ENCODE peak calls at places on chromosomes 13 and 19, in five cellular contexts. W is AG08396; T is stimulated activated CD4-positive, alpha-beta T cell treated with anti-CD3 and anti-CD28 coated beads, Interleukin-2, amount 100 ng/mL, for 48 hours; C is effector memory CD8-positive, alpha-beta T cell; V is lower leg skin. K is an unnamed sample.

GRCh38 chr19:2477732-2478191 is 1.8 kb downstream of the GADD45B start:
- DNase-seq in V (no peak), C (no peak), W (peak), T (no peak), K (no peak)

GRCh38 chr13:114135731-114136171 is 3.3 kb upstream of the RASA3 start:
- DNase-seq in V (no peak), T (no peak), C (no peak), W (no peak), K (no peak)

GRCh38 chr13:74187564-74187963 is 53.4 kb upstream of the KLF12 start:
- DNase-seq in T (no peak), W (no peak), V (no peak), C (no peak), K (no peak)

GRCh38 chr13:71864981-71865857 is 1.8 kb downstream of the DACH1 start:
- DNase-seq in T (no peak), V (peak), C (no peak), W (peak), K (peak)

GRCh38 chr19:56405062-56405461 is 930 bp downstream of the ZNF583 start:
- DNase-seq in W (no peak), T (no peak), C (no peak), V (no peak), K (no peak)

GRCh38 chr19:39582891-39583625 is 19.3 kb upstream of the LGALS13 start:
- DNase-seq in W (no peak), T (peak), C (no peak), V (no peak), K (no peak)

GRCh38 chr13:50948576-50948975 is 39.0 kb downstream of the RNASEH2B start:
- DNase-seq in V (no peak), T (no peak), C (no peak), W (no peak), K (no peak)

GRCh38 chr13:110641055-110642015 is 26.0 kb downstream of the NAXD start:
- DNase-seq in W (no peak), T (no peak), C (no peak), V (no peak), K (no peak)

GRCh38 chr19:8163781-8164180 is 14.4 kb upstream of the FBN3 start:
- DNase-seq in V (no peak), T (no peak), W (no peak), C (no peak), K (no peak)

GRCh38 chr13:32415019-32415418 is 12.9 kb downstream of the N4BP2L1 start:
- DNase-seq in V (no peak), C (no peak), W (no peak), T (no peak), K (no peak)

GRCh38 chr19:50384685-50385535 is 763 bp downstream of the POLD1 start:
- DNase-seq in W (peak), V (no peak), C (no peak), T (no peak), K (no peak)

GRCh38 chr19:44822670-44823372 is 13.9 kb downstream of the BCAM start:
- DNase-seq in V (no peak), C (no peak), T (no peak), W (no peak), K (no peak)

GRCh38 chr19:18392417-18392816 is 5.0 kb downstream of the LRRC25 start:
- DNase-seq in T (no peak), C (no peak), W (no peak), V (peak), K (no peak)

GRCh38 chr19:36605101-36605838 is at the start of gene ZNF382:
- DNase-seq in V (peak), C (peak), T (peak), W (peak), K (peak)

GRCh38 chr13:44093607-44094583 is 214.2 kb downstream of the LACC1 start:
- DNase-seq in T (no peak), V (no peak), W (no peak), C (no peak), K (no peak)

GRCh38 chr13:114066956-114067355 is 65.5 kb downstream of the RASA3 start:
- DNase-seq in V (no peak), W (no peak), C (no peak), T (no peak), K (no peak)

GRCh38 chr13:43838909-43839308 is 40.6 kb downstream of the CCDC122 start:
- DNase-seq in W (no peak), T (no peak), V (no peak), C (no peak), K (no peak)

GRCh38 chr13:87884874-87885273 is 213.7 kb downstream of the SLITRK5 start:
- DNase-seq in V (no peak), T (no peak), W (no peak), C (no peak), K (peak)

GRCh38 chr13:71964491-71965108 is 97.6 kb upstream of the DACH1 start:
- DNase-seq in C (no peak), W (no peak), T (no peak), V (no peak), K (no peak)

GRCh38 chr13:104740616-104741222 is 1674.5 kb upstream of the SLC10A2 start:
- DNase-seq in T (no peak), W (no peak), V (no peak), C (no peak), K (no peak)

GRCh38 chr13:27855381-27855780 is 63.1 kb downstream of the GSX1 start:
- DNase-seq in C (no peak), T (no peak), W (no peak), V (no peak), K (no peak)

GRCh38 chr19:28737021-28737525 is 475.9 kb downstream of the UQCRFS1 start:
- DNase-seq in V (no peak), T (no peak), C (no peak), W (peak), K (no peak)

GRCh38 chr19:48405850-48406249 is 12.4 kb downstream of the GRIN2D start:
- DNase-seq in C (no peak), W (no peak), T (no peak), V (no peak), K (no peak)

GRCh38 chr19:2557093-2557440 is 81.1 kb downstream of the GADD45B start:
- DNase-seq in T (no peak), V (peak), W (no peak), C (no peak), K (no peak)

GRCh38 chr19:33064117-33064777 is 441 bp downstream of the RHPN2 start:
- DNase-seq in C (no peak), T (no peak), W (peak), V (no peak), K (peak)